ENCODE peak calls at places on chromosomes 5 and 9, in ten cellular contexts. E is neural progenitor cell, Z is left ventricle myocardium inferior, I is mammary epithelial cell, G is stomach, Q is fibroblast of mammary gland, S is heart right ventricle, W is right lobe of liver, P is cardiac fibroblast, K is A549. B is an unnamed sample.

GRCh38 chr5:4243865-4244264 is 648.2 kb downstream of the IRX1 start:
- DNase-seq in I (no peak), G (no peak), W (no peak), K (no peak), E (no peak), P (no peak), Q (no peak), S (no peak), Z (no peak), B (no peak)

GRCh38 chr5:74648835-74649286 is 8.3 kb upstream of the ENC1 start:
- DNase-seq in Q (peak; percentile 69), S (no peak), I (no peak), Z (no peak), P (peak; percentile 80), G (no peak), E (peak; percentile 81), W (no peak), K (peak; percentile 77), B (no peak)

GRCh38 chr9:128145951-128146351 is 3.3 kb upstream of the LCN2 start:
- DNase-seq in E (no peak), I (no peak), Q (no peak), K (no peak), Z (no peak), W (peak; percentile 53), S (no peak), P (no peak), G (no peak), B (no peak)

GRCh38 chr9:37445832-37446231 is 19.4 kb downstream of the ZBTB5 start:
- DNase-seq in P (no peak), S (no peak), G (no peak), K (no peak), Q (no peak), E (no peak), Z (no peak), W (no peak), I (no peak), B (no peak)

GRCh38 chr5:97046270-97046982 is 96.0 kb downstream of the LIX1 start:
- DNase-seq in S (no peak), K (no peak), P (peak; percentile 43), I (peak; percentile 13), G (no peak), Z (no peak), E (no peak), Q (peak; percentile 48), W (no peak), B (no peak)

GRCh38 chr5:138180183-138180782 is 1.4 kb downstream of the KIF20A start:
- DNase-seq in G (no peak), I (peak; percentile 75), W (no peak), P (peak; percentile 78), Z (no peak), Q (peak; percentile 70), E (peak; percentile 68), S (no peak), K (peak; percentile 79), B (no peak)

GRCh38 chr5:53631251-53631650 is 70.8 kb downstream of the NDUFS4 start:
- DNase-seq in S (no peak), K (no peak), Q (no peak), E (no peak), I (no peak), P (no peak), G (no peak), Z (no peak), W (no peak), B (no peak)

GRCh38 chr5:170296935-170297588 is 515 bp downstream of the LCP2 start:
- DNase-seq in Q (no peak), S (no peak), W (no peak), E (no peak), I (no peak), P (no peak), K (no peak), G (no peak), Z (no peak), B (no peak)

GRCh38 chr5:167451091-167451490 is 840.4 kb upstream of the WWC1 start:
- DNase-seq in E (no peak), P (no peak), G (no peak), Z (no peak), S (no peak), W (no peak), Q (peak; percentile 60), I (no peak), K (no peak), B (no peak)

GRCh38 chr9:126604059-126604685 is 9.6 kb upstream of the LMX1B start:
- DNase-seq in W (no peak), Q (no peak), S (no peak), E (no peak), K (no peak), P (no peak), Z (no peak), I (no peak), G (no peak), B (peak; percentile 23)

GRCh38 chr9:126604706-126605105 is 9.0 kb upstream of the LMX1B start:
- DNase-seq in P (no peak), E (peak; percentile 8), I (no peak), Z (no peak), G (no peak), K (no peak), Q (no peak), S (no peak), W (no peak), B (peak; percentile 42)

GRCh38 chr9:126595982-126596381 is 17.7 kb upstream of the LMX1B start:
- DNase-seq in W (no peak), G (no peak), Z (no peak), E (no peak), I (no peak), S (no peak), Q (no peak), P (no peak), K (no peak), B (no peak)

DNA sequence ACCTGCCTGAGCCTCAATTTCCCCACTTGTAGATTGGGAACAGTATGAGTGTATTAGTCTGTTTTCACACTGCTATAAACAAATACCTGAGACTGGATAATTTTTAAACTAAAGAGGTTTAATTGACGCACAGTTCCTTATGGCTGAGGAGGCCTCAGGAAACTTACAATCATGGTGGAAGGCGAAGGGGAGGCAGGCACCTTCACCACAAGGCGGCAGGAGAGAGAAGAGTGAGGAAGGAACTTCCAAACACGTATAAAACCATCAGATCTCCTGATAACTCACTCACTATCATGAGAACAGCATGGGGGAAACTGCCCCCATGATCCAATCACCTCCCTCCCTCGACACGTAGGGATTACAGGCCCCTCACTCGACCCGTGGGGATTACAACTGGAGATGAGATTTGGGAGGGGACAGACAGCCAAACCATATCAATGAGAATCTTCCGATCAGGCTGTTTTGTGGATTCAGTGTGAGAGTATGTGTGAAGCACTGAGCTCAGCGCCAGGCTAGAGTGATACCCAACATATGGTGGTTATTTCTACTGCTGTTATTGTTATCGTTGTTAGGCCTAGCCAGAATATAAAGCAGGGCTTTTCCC is 14.6 kb upstream of the LMX1B start:
- DNase-seq in Q (no peak), K (no peak), I (no peak), P (no peak), S (no peak), E (peak; percentile 55), G (no peak), W (no peak), Z (no peak), B (no peak)
- TF ChIP-seq CTCF in Q (no peak), K (peak; percentile 16), I (peak; percentile 13), P (peak; percentile 22), S (no peak), E (peak; percentile 63), G (no peak), W (peak; percentile 5), Z (no peak), B (peak; percentile 16)

GRCh38 chr9:121500165-121500478 is 478 bp upstream of the GGTA1 start:
- DNase-seq in E (peak; percentile 65), Z (no peak), S (no peak), W (no peak), G (no peak), P (no peak), K (no peak), I (no peak), Q (no peak), B (no peak)

GRCh38 chr9:121499427-121500164 is at the start of gene GGTA1:
- DNase-seq in K (peak; percentile 57), G (peak; percentile 58), W (peak; percentile 71), P (peak; percentile 59), I (peak; percentile 50), Q (peak; percentile 39), S (peak; percentile 73), Z (peak; percentile 76), E (peak; percentile 84), B (no peak)

GRCh38 chr9:121499177-121499426 is 542 bp downstream of the GGTA1 start:
- DNase-seq in Z (no peak), I (no peak), E (no peak), Q (no peak), W (no peak), P (no peak), K (no peak), S (no peak), G (no peak), B (no peak)

GRCh38 chr9:121505903-121506640 is 6.4 kb upstream of the GGTA1 start:
- DNase-seq in G (no peak), W (no peak), K (no peak), S (no peak), Q (peak; percentile 34), I (no peak), Z (no peak), E (no peak), P (no peak), B (no peak)

DNA sequence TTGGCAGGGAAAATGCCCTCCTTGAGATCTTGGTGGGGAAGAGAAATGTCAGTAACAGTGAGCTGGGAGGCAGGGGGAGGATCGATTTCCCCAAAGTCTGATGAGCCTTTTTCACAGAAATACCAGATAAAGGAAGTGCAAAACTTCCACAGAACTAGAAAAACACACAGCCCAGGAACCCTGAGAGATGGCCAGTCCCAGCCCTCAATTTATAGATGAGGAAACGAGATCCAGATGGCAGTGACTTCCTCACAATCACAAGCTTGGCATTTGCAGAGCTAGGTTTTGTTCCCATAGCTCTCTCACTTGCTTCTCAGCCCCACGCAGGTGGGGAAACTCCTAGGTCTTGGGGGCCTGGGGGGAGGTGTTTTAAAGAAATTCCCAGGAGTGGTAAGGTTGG is 3.8 kb upstream of the GGTA1 start:
- DNase-seq in P (no peak), Q (peak; percentile 41), K (no peak), G (no peak), W (no peak), Z (no peak), I (no peak), E (no peak), S (no peak), B (no peak)
- H3K4me3 ChIP-seq in P (no peak overlapping the region), Q (no peak overlapping the region), K (no peak overlapping the region), G (no peak overlapping the region), W (no peak overlapping the region), Z (no peak overlapping the region), I (no peak overlapping the region), E (no peak overlapping the region), S (no peak overlapping the region), B (no peak overlapping the region)

GRCh38 chr5:180291234-180291940 is 496 bp downstream of the MAPK9 start:
- DNase-seq in Q (no peak), S (no peak), E (peak; percentile 40), I (peak; percentile 5), P (no peak), G (peak; percentile 27), Z (no peak), W (no peak), K (peak; percentile 45), B (no peak)
- TF ChIP-seq CTCF in Q (no peak), S (peak; percentile 14), E (peak; percentile 40), I (peak; percentile 28), P (no peak), G (no peak), Z (peak; percentile 33), W (peak; percentile 5), K (peak; percentile 52), B (peak; percentile 55)

GRCh38 chr9:96852676-96853075 is 1.6 kb downstream of the ZNF782 start:
- DNase-seq in E (no peak), W (no peak), S (no peak), Z (no peak), I (peak; percentile 52), G (no peak), P (peak; percentile 29), K (no peak), Q (no peak), B (no peak)
- H3K4me3 ChIP-seq in E (peak overlapping the region; percentile 65), W (no peak overlapping the region), S (no peak overlapping the region), Z (peak overlapping the region; percentile 89), I (peak overlapping the region; percentile 80), G (peak overlapping the region; percentile 96), P (no peak overlapping the region), K (no peak overlapping the region), Q (no peak overlapping the region), B (no peak overlapping the region)